ENCODE peak calls at places on chromosomes 16 and 17, in nine cellular contexts. J is A549; P is endodermal cell; Y is H7; X is body of pancreas; N is fibroblast of lung; W is effector memory CD4-positive, alpha-beta T cell; H is aorta; F is CD8-positive, alpha-beta memory T cell. Q is an unnamed sample.
A peak's percentile ranks its signal among the peaks of the same experiment; 100 is the strongest.

GRCh38 chr16:82748026-82748425 is 121.3 kb downstream of the CDH13 start:
- DNase-seq in J (no peak), P (no peak), Y (no peak), X (peak; percentile 46), N (peak; percentile 91), W (no peak), H (peak; percentile 83), F (no peak), Q (no peak)

GRCh38 chr16:85621698-85622433 is 8.7 kb downstream of the GSE1 start:
- DNase-seq in J (peak; percentile 23), P (no peak), Y (no peak), X (peak; percentile 90), N (no peak), W (no peak), H (no peak), F (no peak), Q (no peak)

GRCh38 chr17:47694818-47695663 is 1.1 kb downstream of the TBKBP1 start:
- DNase-seq in J (no peak), P (peak; percentile 88), Y (peak; percentile 88), X (peak; percentile 59), N (peak; percentile 69), W (no peak), H (peak; percentile 84), F (peak; percentile 34), Q (no peak)

GRCh38 chr17:41944943-41945342 is 14.5 kb downstream of the ODAD4 start:
- DNase-seq in J (no peak), P (no peak), Y (no peak), X (no peak), N (no peak), W (no peak), H (no peak), F (no peak), Q (no peak)

GRCh38 chr17:65061621-65062020 is 5.1 kb upstream of the GNA13 start:
- DNase-seq in J (no peak), P (peak; percentile 47), Y (no peak), X (no peak), N (no peak), W (no peak), H (no peak), F (no peak), Q (no peak)

GRCh38 chr17:66426397-66427033 is 124.1 kb downstream of the PRKCA start:
- DNase-seq in J (peak; percentile 59), P (peak; percentile 66), Y (peak; percentile 55), X (peak; percentile 17), N (peak; percentile 18), W (peak; percentile 8), H (no peak), F (no peak), Q (no peak)

GRCh38 chr16:17161034-17161433 is 309.7 kb downstream of the XYLT1 start:
- DNase-seq in J (no peak), P (no peak), Y (peak; percentile 57), X (no peak), N (no peak), W (no peak), H (no peak), F (no peak), Q (no peak)

GRCh38 chr16:24988593-24989338 is 26.4 kb downstream of the ARHGAP17 start:
- DNase-seq in J (peak; percentile 49), P (no peak), Y (no peak), X (peak; percentile 62), N (peak; percentile 74), W (no peak), H (no peak), F (no peak), Q (no peak)

GRCh38 chr17:50837980-50838954 is 2.9 kb downstream of the WFIKKN2 start:
- DNase-seq in J (no peak), P (peak; percentile 67), Y (peak; percentile 66), X (no peak), N (no peak), W (no peak), H (no peak), F (no peak), Q (no peak)

GRCh38 chr17:77944390-77945222 is 13.9 kb upstream of the TNRC6C start:
- DNase-seq in J (no peak), P (no peak), Y (peak; percentile 38), X (no peak), N (no peak), W (no peak), H (no peak), F (no peak), Q (no peak)

GRCh38 chr17:73582821-73583220 is 61.4 kb downstream of the SDK2 start:
- DNase-seq in J (no peak), P (no peak), Y (no peak), X (no peak), N (no peak), W (no peak), H (no peak), F (no peak), Q (no peak)

GRCh38 chr17:19619705-19620325 is 28.7 kb upstream of the ALDH3A2 start:
- DNase-seq in J (peak; percentile 43), P (no peak), Y (no peak), X (no peak), N (no peak), W (no peak), H (no peak), F (no peak), Q (no peak)

GRCh38 chr17:43396491-43397060 is 2.2 kb upstream of the ARL4D start:
- DNase-seq in J (no peak), P (peak; percentile 52), Y (no peak), X (no peak), N (no peak), W (no peak), H (no peak), F (no peak), Q (no peak)

GRCh38 chr17:43389022-43389947 is 9.5 kb upstream of the ARL4D start:
- DNase-seq in J (peak; percentile 88), P (peak; percentile 90), Y (peak; percentile 77), X (peak; percentile 85), N (peak; percentile 84), W (peak; percentile 74), H (peak; percentile 92), F (peak; percentile 77), Q (no peak)

GRCh38 chr17:43392397-43392796 is 6.4 kb upstream of the ARL4D start:
- DNase-seq in J (no peak), P (peak; percentile 43), Y (no peak), X (no peak), N (no peak), W (no peak), H (no peak), F (no peak), Q (no peak)

GRCh38 chr17:43398724-43399595 is at the start of gene ARL4D:
- DNase-seq in J (peak; percentile 82), P (peak; percentile 95), Y (peak; percentile 94), X (peak; percentile 93), N (peak; percentile 80), W (peak; percentile 84), H (peak; percentile 93), F (peak; percentile 87), Q (no peak)

DNA sequence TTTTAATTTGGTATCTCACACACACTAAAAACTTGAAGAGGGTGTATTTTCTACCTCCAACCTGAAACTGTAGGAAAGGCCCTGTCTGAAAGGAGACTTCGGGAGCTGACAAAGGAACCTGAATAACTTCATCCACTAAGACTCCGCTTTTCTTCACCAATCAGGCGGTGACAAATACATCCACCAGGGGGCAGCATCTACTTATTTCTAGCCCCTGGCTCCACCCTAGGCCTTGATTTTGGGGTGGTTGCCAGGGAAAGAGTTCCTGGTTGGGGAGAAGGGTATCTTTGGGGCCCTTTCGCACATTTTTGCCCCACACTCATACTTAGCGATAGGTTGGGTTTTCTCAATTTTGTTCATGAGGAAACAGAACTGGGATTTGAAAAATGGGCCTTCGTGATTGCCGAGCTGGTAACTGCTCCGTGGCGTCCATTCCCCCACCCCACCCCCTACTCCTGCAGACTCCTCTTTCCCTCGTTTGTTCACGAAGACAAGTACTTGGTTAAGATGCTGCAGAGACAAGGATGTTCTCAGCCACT is 4.8 kb upstream of the ARL4D start:
- DNase-seq in J (peak; percentile 91), P (peak; percentile 98), Y (peak; percentile 90), X (peak; percentile 97), N (peak; percentile 91), W (peak; percentile 87), H (peak; percentile 92), F (peak; percentile 86), Q (peak; percentile 74)
- H3K4me3 ChIP-seq in J (no peak overlapping the region), P (no peak overlapping the region), Y (no peak overlapping the region), X (no peak overlapping the region), N (no peak overlapping the region), W (no peak overlapping the region), H (no peak overlapping the region), F (no peak overlapping the region), Q (no peak overlapping the region)

DNA sequence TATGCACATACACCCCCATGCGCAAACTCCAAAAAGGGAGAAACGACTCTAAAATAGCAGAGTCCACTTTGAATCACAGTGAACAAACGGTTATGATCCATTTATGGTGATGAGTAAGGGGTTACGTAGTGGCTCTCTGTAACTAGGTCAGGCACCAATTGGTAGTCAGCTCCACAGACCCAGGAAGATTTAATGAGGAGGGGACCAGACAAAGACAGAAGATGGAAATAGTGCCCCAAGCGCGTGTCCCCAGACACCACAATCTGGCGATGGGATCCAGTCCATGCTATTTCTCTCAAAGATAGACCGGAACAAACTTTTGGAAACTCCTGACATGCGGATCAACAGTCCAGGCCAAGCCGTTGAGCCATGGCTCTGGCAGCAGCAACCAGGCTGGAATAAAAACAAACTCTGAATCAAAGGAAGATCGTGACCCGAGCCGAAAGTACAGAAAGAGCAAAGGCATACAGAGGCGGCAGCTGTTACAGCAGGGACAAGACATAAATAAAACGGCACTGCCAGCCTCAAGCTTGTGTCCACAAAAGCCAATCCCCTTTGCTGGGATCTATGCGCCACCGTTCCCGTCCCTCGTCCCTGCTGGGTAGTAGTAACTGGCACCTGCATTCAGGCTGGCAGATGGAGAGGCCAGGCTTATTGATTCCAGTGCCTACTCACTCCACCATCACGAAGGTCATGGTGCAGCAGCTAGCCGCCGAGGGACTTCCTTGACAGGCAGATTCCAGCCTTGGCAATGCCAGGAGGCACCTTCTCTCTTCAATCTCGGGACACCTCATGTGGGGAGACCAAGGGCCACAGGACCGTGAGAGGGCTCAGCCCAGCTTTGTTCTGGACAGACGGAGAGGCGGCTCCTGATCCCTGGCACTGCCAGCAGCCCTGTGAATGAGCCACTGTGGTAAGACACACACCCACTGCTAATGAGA is 50.2 kb downstream of the CDH11 start:
- DNase-seq in J (no peak), P (no peak), Y (no peak), X (peak; percentile 16), N (peak; percentile 73), W (no peak), H (peak; percentile 52), F (no peak), Q (no peak)
- H3K4me3 ChIP-seq in J (no peak overlapping the region), P (no peak overlapping the region), Y (no peak overlapping the region), X (no peak overlapping the region), N (peak overlapping the region; percentile 19), W (no peak overlapping the region), H (peak overlapping the region; percentile 18), F (no peak overlapping the region), Q (peak overlapping the region; percentile 25)

GRCh38 chr17:45335721-45336120 is 18.9 kb upstream of the MAP3K14 start:
- DNase-seq in J (no peak), P (no peak), Y (no peak), X (no peak), N (no peak), W (no peak), H (no peak), F (no peak), Q (no peak)
- H3K4me3 ChIP-seq in J (no peak overlapping the region), P (no peak overlapping the region), Y (no peak overlapping the region), X (no peak overlapping the region), N (no peak overlapping the region), W (no peak overlapping the region), H (no peak overlapping the region), F (no peak overlapping the region), Q (no peak overlapping the region)

DNA sequence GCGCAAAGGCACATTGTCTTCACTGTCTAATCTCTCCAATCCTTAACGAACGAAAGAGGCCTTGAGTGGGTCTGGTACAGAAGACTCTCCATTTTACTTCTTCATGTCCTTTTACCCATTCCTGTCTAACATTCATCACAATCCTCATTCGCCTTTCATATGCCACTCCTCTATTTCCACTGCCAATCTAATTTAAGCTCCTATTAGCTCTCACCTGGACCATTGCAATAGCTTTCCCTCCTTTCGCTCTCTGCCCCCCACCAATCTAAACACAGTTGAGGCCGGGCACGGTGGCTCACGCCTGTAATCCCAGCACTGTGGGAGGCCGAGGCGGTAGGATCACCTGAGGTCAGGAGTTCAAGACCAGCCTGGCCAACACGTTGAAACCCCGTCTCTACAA is 6.3 kb upstream of the SLFN14 start:
- DNase-seq in J (no peak), P (no peak), Y (no peak), X (no peak), N (no peak), W (no peak), H (no peak), F (no peak), Q (no peak)
- H3K4me3 ChIP-seq in J (peak overlapping the region; percentile 71), P (peak overlapping the region; percentile 97), Y (peak overlapping the region; percentile 94), X (no peak overlapping the region), N (no peak overlapping the region), W (no peak overlapping the region), H (no peak overlapping the region), F (no peak overlapping the region), Q (no peak overlapping the region)

Q was measured in AG04450.